ENCODE peak calls at places on chromosome 16, in eight cellular contexts. U is natural killer cell, F is Calu3, T is osteocyte, I is substantia nigra, O is T follicular helper cell, D is LNCaP clone FGC, P is GM10248. G is an unnamed sample.

GRCh38 chr16:14011846-14012245 is 59.3 kb upstream of the MRTFB start:
- DNase-seq in F (no peak), U (no peak), I (no peak), D (no peak), O (no peak), P (no peak), T (no peak), G (no peak)

GRCh38 chr16:50861926-50862325 is 120.0 kb downstream of the CYLD start:
- DNase-seq in U (no peak), F (peak; percentile 65), T (no peak), D (no peak), O (no peak), P (no peak), I (no peak), G (no peak)

GRCh38 chr16:84054271-84054670 is 11.7 kb upstream of the SLC38A8 start:
- DNase-seq in F (no peak), P (no peak), I (no peak), U (no peak), O (no peak), T (no peak), D (no peak), G (no peak)

GRCh38 chr16:13014516-13014915 is 113.1 kb downstream of the SHISA9 start:
- DNase-seq in O (no peak), T (no peak), F (no peak), D (no peak), P (no peak), U (no peak), I (no peak), G (no peak)

GRCh38 chr16:56776562-56776961 is 46.6 kb downstream of the NUP93 start:
- DNase-seq in F (no peak), U (no peak), O (no peak), P (no peak), D (peak; percentile 54), I (no peak), T (no peak), G (no peak)

GRCh38 chr16:11251525-11252481 is 4.2 kb downstream of the SOCS1 start:
- DNase-seq in T (no peak), U (peak; percentile 69), F (no peak), I (no peak), D (no peak), O (peak; percentile 65), P (peak; percentile 73), G (peak; percentile 64)

GRCh38 chr16:27434141-27435051 is 32.4 kb downstream of the IL21R start:
- DNase-seq in F (no peak), I (no peak), T (peak; percentile 76), P (no peak), D (no peak), U (peak; percentile 7), O (no peak), G (no peak)

GRCh38 chr16:10170016-10170415 is 12.2 kb downstream of the GRIN2A start:
- DNase-seq in F (no peak), D (no peak), O (no peak), U (no peak), I (no peak), T (no peak), P (no peak), G (no peak)

GRCh38 chr16:77991701-77992100 is 30.6 kb upstream of the CLEC3A start:
- DNase-seq in U (no peak), T (no peak), I (no peak), O (no peak), D (no peak), P (no peak), F (no peak), G (no peak)

GRCh38 chr16:4021070-4021779 is 95.0 kb downstream of the ADCY9 start:
- DNase-seq in F (peak; percentile 78), O (no peak), I (no peak), U (no peak), T (no peak), D (peak; percentile 98), P (no peak), G (no peak)

GRCh38 chr16:49696414-49697101 is 159.4 kb downstream of the ZNF423 start:
- DNase-seq in D (no peak), F (no peak), O (no peak), T (no peak), U (no peak), I (no peak), P (no peak), G (no peak)

GRCh38 chr16:3101018-3101840 is 2.1 kb upstream of the ZSCAN10 start:
- DNase-seq in T (no peak), O (no peak), D (no peak), P (peak; percentile 59), I (no peak), U (no peak), F (peak; percentile 38), G (no peak)

GRCh38 chr16:28839899-28840298 is 6.2 kb downstream of the TUFM start:
- DNase-seq in U (no peak), F (no peak), P (no peak), O (no peak), T (no peak), I (no peak), D (no peak), G (no peak)

GRCh38 chr16:29700253-29700987 is 21.4 kb downstream of the QPRT start:
- DNase-seq in F (peak; percentile 87), U (peak; percentile 75), P (peak; percentile 73), I (no peak), T (peak; percentile 90), D (peak; percentile 86), O (peak; percentile 73), G (peak; percentile 72)

GRCh38 chr16:12570046-12570618 is 233.6 kb downstream of the CPPED1 start:
- DNase-seq in O (no peak), D (no peak), F (no peak), U (no peak), P (no peak), I (no peak), T (no peak), G (no peak)

GRCh38 chr16:55349867-55350266 is 25.9 kb downstream of the IRX6 start:
- DNase-seq in D (no peak), F (no peak), P (no peak), O (no peak), T (no peak), I (no peak), U (no peak), G (no peak)

GRCh38 chr16:86046026-86046713 is 147.2 kb downstream of the IRF8 start:
- DNase-seq in F (no peak), P (no peak), D (no peak), T (no peak), O (no peak), U (no peak), I (no peak), G (no peak)

GRCh38 chr16:88406096-88407041 is 23.6 kb downstream of the ZNF469 start:
- DNase-seq in I (no peak), U (no peak), D (no peak), T (no peak), F (no peak), P (no peak), O (no peak), G (no peak)

GRCh38 chr16:85607331-85607765 is 5.8 kb upstream of the GSE1 start:
- DNase-seq in T (no peak), U (no peak), P (no peak), F (no peak), I (no peak), D (no peak), O (no peak), G (no peak)

GRCh38 chr16:49127103-49127502 is 154.5 kb downstream of the CBLN1 start:
- DNase-seq in D (no peak), O (no peak), T (no peak), I (no peak), P (no peak), F (no peak), U (no peak), G (no peak)

GRCh38 chr16:67547423-67548264 is 14.7 kb upstream of the CTCF start:
- DNase-seq in I (no peak), D (no peak), O (peak; percentile 55), U (no peak), P (peak; percentile 46), F (no peak), T (no peak), G (peak; percentile 23)

GRCh38 chr16:20976568-20976967 is 76.0 kb downstream of the LYRM1 start:
- DNase-seq in O (no peak), T (no peak), F (no peak), U (no peak), I (no peak), D (no peak), P (no peak), G (no peak)

GRCh38 chr16:9843424-9844013 is 338.7 kb downstream of the GRIN2A start:
- DNase-seq in F (peak; percentile 35), D (no peak), I (no peak), T (no peak), O (no peak), U (no peak), P (no peak), G (no peak)

GRCh38 chr16:86241681-86242080 is 268.6 kb upstream of the FOXF1 start:
- DNase-seq in T (peak; percentile 69), P (no peak), U (no peak), F (no peak), D (no peak), O (no peak), I (no peak), G (no peak)

GRCh38 chr16:79786389-79786788 is 185.9 kb upstream of the MAF start:
- DNase-seq in U (no peak), O (no peak), I (no peak), D (no peak), T (no peak), P (no peak), F (no peak), G (no peak)